ENCODE peak calls at places on chromosomes 4 and X, in four cellular contexts. X is left ventricle myocardium inferior, V is body of pancreas, D is astrocyte of the cerebellum. F is an unnamed sample.
A peak's percentile ranks its signal among the peaks of the same experiment; 100 is the strongest.

GRCh38 chr4:6546681-6547447 is 28.1 kb upstream of the MAN2B2 start:
- DNase-seq in V (peak; percentile 49), X (no peak), D (peak; percentile 66), F (peak; percentile 27)

GRCh38 chrX:96776966-96777365 is 92.3 kb downstream of the DIAPH2 start:
- DNase-seq in D (no peak), X (no peak), V (no peak), F (no peak)

GRCh38 chrX:71992711-71993110 is 82.1 kb downstream of the NHSL2 start:
- DNase-seq in X (no peak), V (no peak), D (no peak), F (no peak)

GRCh38 chr4:37892641-37893040 is 1.8 kb downstream of the TBC1D1 start:
- DNase-seq in V (peak; percentile 40), X (no peak), D (no peak), F (no peak)

GRCh38 chr4:28351826-28352225 is 1491.2 kb downstream of the STIM2 start:
- DNase-seq in D (no peak), V (no peak), X (no peak), F (no peak)

GRCh38 chr4:130071746-130072145 is 975.8 kb downstream of the C4orf33 start:
- DNase-seq in D (no peak), V (no peak), X (no peak), F (no peak)

GRCh38 chr4:134544303-134544761 is 342.7 kb upstream of the PABPC4L start:
- DNase-seq in D (peak; percentile 31), V (peak; percentile 9), X (no peak), F (no peak)

GRCh38 chr4:165458451-165458850 is 79.6 kb downstream of the CPE start:
- DNase-seq in V (no peak), X (no peak), D (no peak), F (no peak)

GRCh38 chr4:73309211-73309610 is 50.6 kb upstream of the ANKRD17 start:
- DNase-seq in D (no peak), X (no peak), V (no peak), F (no peak)

GRCh38 chrX:41946973-41947612 is 23.7 kb upstream of the CASK start:
- DNase-seq in D (no peak), V (no peak), X (no peak), F (no peak)

GRCh38 chr4:112348488-112349158 is 51.5 kb downstream of the ALPK1 start:
- DNase-seq in V (no peak), X (peak; percentile 84), D (no peak), F (peak; percentile 35)

GRCh38 chr4:186623546-186623945 is 68.2 kb upstream of the MTNR1A start:
- DNase-seq in V (no peak), X (no peak), D (no peak), F (no peak)

GRCh38 chrX:43707812-43708548 is 51.9 kb downstream of the MAOA start:
- DNase-seq in V (peak; percentile 76), X (peak; percentile 60), D (no peak), F (no peak)

GRCh38 chrX:151896734-151897474 is 15.8 kb upstream of the MAGEA4 start:
- DNase-seq in X (no peak), V (no peak), D (peak; percentile 13), F (peak; percentile 19)

GRCh38 chr4:179027569-179027968 is 1585.3 kb upstream of the AGA start:
- DNase-seq in X (no peak), V (no peak), D (no peak), F (no peak)

GRCh38 chr4:18954538-18954937 is 933.0 kb upstream of the LCORL start:
- DNase-seq in D (no peak), V (no peak), X (no peak), F (no peak)

GRCh38 chr4:11365039-11365438 is 63.7 kb downstream of the HS3ST1 start:
- DNase-seq in V (no peak), D (no peak), X (no peak), F (no peak)

GRCh38 chr4:147548251-147548650 is 67.4 kb downstream of the EDNRA start:
- DNase-seq in X (no peak), V (no peak), D (no peak), F (no peak)

GRCh38 chr4:139808381-139809206 is 143.0 kb downstream of the MGST2 start:
- DNase-seq in V (no peak), X (no peak), D (no peak), F (no peak)

GRCh38 chr4:7907142-7907541 is 32.5 kb downstream of the AFAP1 start:
- DNase-seq in V (no peak), X (no peak), D (no peak), F (no peak)

GRCh38 chrX:109927663-109928273 is 75.1 kb upstream of the TMEM164 start:
- DNase-seq in X (peak; percentile 16), V (no peak), D (no peak), F (no peak)

GRCh38 chr4:6918345-6918744 is 8.7 kb downstream of the TBC1D14 start:
- DNase-seq in V (no peak), D (no peak), X (no peak), F (no peak)

GRCh38 chrX:55841962-55842752 is 124.6 kb downstream of the RRAGB start:
- DNase-seq in V (no peak), D (no peak), X (no peak), F (no peak)

GRCh38 chr4:147498031-147498700 is 17.3 kb downstream of the EDNRA start:
- DNase-seq in D (peak; percentile 83), V (no peak), X (no peak), F (no peak)

GRCh38 chr4:156193116-156193515 is 239.4 kb upstream of the CTSO start:
- DNase-seq in V (no peak), X (no peak), D (no peak), F (no peak)

GRCh38 chrX:19017271-19017670 is 33.4 kb upstream of the PHKA2 start:
- DNase-seq in X (no peak), V (no peak), D (no peak), F (no peak)

GRCh38 chr4:8675383-8675782 is 82.8 kb downstream of the CPZ start:
- DNase-seq in D (no peak), V (no peak), X (no peak), F (no peak)

GRCh38 chr4:118348886-118349285 is 3.9 kb downstream of the PRSS12 start:
- DNase-seq in X (no peak), D (no peak), V (no peak), F (no peak)

GRCh38 chrX:133414399-133415275 is 652 bp downstream of the GPC4 start:
- DNase-seq in V (peak; percentile 4), D (no peak), X (no peak), F (no peak)

GRCh38 chrX:100745205-100745604 is 13.3 kb upstream of the SYTL4 start:
- DNase-seq in D (no peak), X (no peak), V (no peak), F (no peak)

GRCh38 chrX:3415011-3415410 is 68.6 kb upstream of the MXRA5 start:
- DNase-seq in D (no peak), V (no peak), X (no peak), F (no peak)

GRCh38 chr4:186878203-186878800 is 154.6 kb upstream of the FAT1 start:
- DNase-seq in V (no peak), D (no peak), X (no peak), F (no peak)

GRCh38 chr4:137993232-137993631 is 248.9 kb downstream of the SLC7A11 start:
- DNase-seq in D (no peak), V (no peak), X (no peak), F (no peak)

GRCh38 chrX:136623400-136623799 is 24.6 kb upstream of the CD40LG start:
- DNase-seq in V (no peak), D (no peak), X (no peak), F (no peak)

GRCh38 chr4:8818063-8818881 is 53.4 kb downstream of the HMX1 start:
- DNase-seq in V (no peak), D (no peak), X (no peak), F (no peak)

GRCh38 chrX:16511776-16512400 is 138.1 kb upstream of the S100G start:
- DNase-seq in X (no peak), D (peak; percentile 27), V (no peak), F (no peak)

GRCh38 chrX:154327026-154327820 is 31.6 kb downstream of the TKTL1 start:
- DNase-seq in X (no peak), D (no peak), V (no peak), F (no peak)

GRCh38 chrX:114800719-114801118 is 216.7 kb downstream of the IL13RA2 start:
- DNase-seq in V (no peak), X (no peak), D (no peak), F (peak; percentile 52)

GRCh38 chrX:114797494-114797893 is 213.6 kb downstream of the HTR2C start:
- DNase-seq in D (no peak), X (no peak), V (no peak), F (no peak)

DNA sequence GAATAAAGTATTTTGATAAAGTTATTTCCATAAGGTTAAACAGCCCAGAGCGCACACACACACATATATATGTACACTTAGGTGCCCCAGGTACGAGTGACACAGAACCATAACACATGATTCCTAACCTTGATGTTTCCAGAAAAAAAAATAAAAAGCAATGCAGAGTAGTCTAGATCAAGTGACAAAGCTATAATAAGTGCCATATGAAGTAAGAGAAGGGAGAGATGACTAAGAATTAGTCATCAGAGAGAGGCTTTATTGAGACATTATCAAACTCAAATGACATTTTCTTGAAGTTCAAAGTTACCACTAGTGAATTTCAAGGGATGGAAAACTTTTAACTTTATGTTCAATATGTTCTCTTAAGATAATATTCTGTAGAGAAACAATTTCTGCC is 215.0 kb downstream of the HTR2C start:
- DNase-seq in V (no peak), D (no peak), X (no peak), F (no peak)
- TF ChIP-seq CTCF in V (no peak), D (no peak), X (no peak), F (no peak)

GRCh38 chr4:53592686-53593641 is 1.7 kb upstream of the LNX1 start:
- DNase-seq in V (peak; percentile 88), D (no peak), X (peak; percentile 22), F (no peak)

GRCh38 chr4:53592128-53592527 is 842 bp upstream of the LNX1 start:
- DNase-seq in D (no peak), X (no peak), V (peak; percentile 86), F (no peak)

GRCh38 chr4:53589511-53589910 is 1.8 kb downstream of the LNX1 start:
- DNase-seq in X (no peak), D (no peak), V (no peak), F (no peak)

GRCh38 chr4:53593765-53594164 is 2.5 kb upstream of the LNX1 start:
- DNase-seq in V (no peak), D (no peak), X (no peak), F (no peak)

GRCh38 chr4:53591372-53591892 is at the start of gene LNX1:
- DNase-seq in X (no peak), V (peak; percentile 99), D (no peak), F (no peak)
- TF ChIP-seq CTCF in X (no peak), V (peak; percentile 66), D (no peak), F (no peak)

GRCh38 chrX:119181491-119181890 is 53.9 kb upstream of the KIAA1210 start:
- DNase-seq in V (no peak), D (no peak), X (no peak), F (no peak)
- TF ChIP-seq CTCF in V (peak; percentile 7), D (peak; percentile 20), X (peak; percentile 26), F (peak; percentile 20)

DNA sequence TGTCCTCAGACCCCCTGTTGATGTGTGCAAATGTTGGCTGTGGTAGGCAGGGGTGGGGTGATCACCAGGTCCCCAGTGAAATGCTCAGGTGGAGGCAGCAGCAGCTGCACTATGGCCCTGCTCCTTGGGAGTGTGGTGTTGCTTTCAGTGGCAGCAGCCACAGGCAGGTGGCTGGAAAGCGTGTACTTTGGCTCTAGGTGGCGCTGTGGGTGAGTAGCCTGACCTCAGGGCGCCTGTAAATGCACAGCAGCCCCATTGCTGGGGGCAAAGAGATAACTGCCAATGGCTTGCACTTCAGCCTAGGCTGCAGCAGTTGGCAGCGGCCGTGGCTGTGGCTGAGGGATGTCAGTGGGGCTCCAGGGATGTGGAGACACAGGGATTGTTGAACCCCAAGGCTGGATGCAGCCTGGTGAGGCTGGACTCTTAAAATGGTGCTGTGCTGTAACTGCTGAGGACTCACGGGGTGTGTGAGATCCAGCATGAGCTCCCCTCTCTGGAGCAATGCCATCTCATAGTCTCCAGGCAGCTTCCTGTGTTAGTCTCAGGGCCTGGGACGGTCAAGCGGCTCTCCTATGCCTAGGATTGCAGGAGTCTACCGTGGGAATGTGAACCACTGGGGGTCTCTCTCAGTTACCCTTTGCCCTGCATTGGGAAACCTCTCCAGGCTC is 421.7 kb upstream of the HTR2C start:
- DNase-seq in D (no peak), X (no peak), V (no peak), F (no peak)
- TF ChIP-seq CTCF in D (no peak), X (no peak), V (no peak), F (no peak)

F was measured in AG09319.